ENCODE peak calls at places on chromosome 7, in six cellular contexts. M is GM03348, B is occipital lobe, J is T-cell, Z is putamen, S is NCI-H2029 treated with DMSO at 0.1 percent for 48 hours. I is an unnamed sample.

GRCh38 chr7:17304926-17305325 is 6.5 kb downstream of the AHR start:
- DNase-seq in B (no peak), S (no peak), M (peak; percentile 16), J (no peak), Z (no peak), I (no peak)

GRCh38 chr7:150875791-150876190 is 23.5 kb downstream of the AOC1 start:
- DNase-seq in J (no peak), B (no peak), Z (no peak), S (no peak), M (no peak), I (no peak)

GRCh38 chr7:90383422-90383821 is 19.8 kb upstream of the CLDN12 start:
- DNase-seq in S (no peak), J (no peak), M (peak; percentile 16), Z (no peak), B (no peak), I (no peak)

GRCh38 chr7:36787933-36788378 is 63.7 kb upstream of the AOAH start:
- DNase-seq in B (no peak), Z (no peak), M (no peak), S (no peak), J (peak; percentile 29), I (no peak)

GRCh38 chr7:87316097-87316700 is 29.3 kb upstream of the CROT start:
- DNase-seq in B (no peak), J (no peak), M (no peak), S (no peak), Z (no peak), I (no peak)

GRCh38 chr7:35691827-35692307 is 3.1 kb downstream of the HERPUD2 start:
- DNase-seq in S (no peak), B (no peak), J (peak; percentile 36), M (no peak), Z (no peak), I (peak; percentile 16)

GRCh38 chr7:80373431-80374032 is 138.3 kb downstream of the GNAT3 start:
- DNase-seq in S (no peak), Z (no peak), B (no peak), J (no peak), M (no peak), I (no peak)

GRCh38 chr7:21476429-21476828 is 48.5 kb downstream of the SP4 start:
- DNase-seq in M (no peak), J (no peak), B (no peak), S (no peak), Z (no peak), I (no peak)

GRCh38 chr7:41733063-41733398 is 30.1 kb upstream of the INHBA start:
- DNase-seq in J (no peak), M (peak; percentile 33), B (no peak), S (no peak), Z (no peak), I (no peak)

GRCh38 chr7:20030417-20030816 is 186.8 kb downstream of the MACC1 start:
- DNase-seq in M (no peak), Z (no peak), S (no peak), J (no peak), B (no peak), I (no peak)

GRCh38 chr7:36216063-36216684 is 63.1 kb downstream of the EEPD1 start:
- DNase-seq in M (peak; percentile 66), S (no peak), Z (no peak), B (no peak), J (no peak), I (no peak)

GRCh38 chr7:143958781-143959180 is 4.1 kb downstream of the OR2F1 start:
- DNase-seq in S (no peak), Z (no peak), M (no peak), B (no peak), J (no peak), I (no peak)

GRCh38 chr7:135575296-135575695 is 17.6 kb downstream of the NUP205 start:
- DNase-seq in J (no peak), B (no peak), S (no peak), M (no peak), Z (no peak), I (no peak)

GRCh38 chr7:130365511-130366441 is 14.5 kb upstream of the CPA1 start:
- DNase-seq in S (peak; percentile 97), M (peak; percentile 77), Z (no peak), B (no peak), J (no peak), I (no peak)

GRCh38 chr7:65946895-65947294 is 35.1 kb downstream of the GUSB start:
- DNase-seq in B (no peak), Z (no peak), S (no peak), M (no peak), J (no peak), I (no peak)

GRCh38 chr7:1846331-1847065 is 176.4 kb downstream of the ELFN1 start:
- DNase-seq in S (no peak), B (no peak), Z (no peak), M (no peak), J (no peak), I (no peak)

GRCh38 chr7:31747553-31747952 is 60.5 kb downstream of the PPP1R17 start:
- DNase-seq in B (no peak), Z (no peak), M (no peak), J (no peak), S (no peak), I (no peak)

GRCh38 chr7:17556247-17556646 is 257.8 kb downstream of the AHR start:
- DNase-seq in J (no peak), S (no peak), M (no peak), Z (no peak), B (no peak), I (no peak)

GRCh38 chr7:157807510-157807909 is 470.7 kb downstream of the DNAJB6 start:
- DNase-seq in Z (no peak), M (no peak), J (no peak), B (no peak), S (no peak), I (no peak)

GRCh38 chr7:93823621-93824020 is 66.9 kb downstream of the TFPI2 start:
- DNase-seq in M (no peak), Z (no peak), J (no peak), S (no peak), B (no peak), I (no peak)

GRCh38 chr7:91683823-91684222 is 196.7 kb downstream of the MTERF1 start:
- DNase-seq in Z (no peak), M (peak; percentile 29), J (no peak), B (no peak), S (peak; percentile 39), I (no peak)

GRCh38 chr7:30012757-30013156 is 13.7 kb downstream of the FKBP14 start:
- DNase-seq in M (no peak), Z (no peak), S (no peak), B (no peak), J (no peak), I (no peak)

GRCh38 chr7:141840708-141841107 is 577 bp downstream of the PRSS37 start:
- DNase-seq in Z (no peak), B (no peak), J (no peak), S (no peak), M (no peak), I (no peak)

GRCh38 chr7:132328760-132329159 is 247.5 kb downstream of the PLXNA4 start:
- DNase-seq in Z (no peak), S (no peak), J (no peak), B (no peak), M (no peak), I (no peak)

GRCh38 chr7:2633538-2634264 is 1.9 kb downstream of the TTYH3 start:
- DNase-seq in B (peak; percentile 73), S (no peak), Z (no peak), M (peak; percentile 93), J (no peak), I (no peak)

GRCh38 chr7:108091461-108091831 is 38.7 kb downstream of the LAMB4 start:
- DNase-seq in B (no peak), J (no peak), M (no peak), Z (no peak), S (peak; percentile 66), I (no peak)

GRCh38 chr7:47439181-47439667 is 142.7 kb downstream of the TNS3 start:
- DNase-seq in M (no peak), B (no peak), Z (no peak), J (no peak), S (no peak), I (no peak)

GRCh38 chr7:152338553-152338952 is 97.2 kb downstream of the KMT2C start:
- DNase-seq in Z (no peak), J (no peak), M (no peak), S (no peak), B (no peak), I (no peak)

GRCh38 chr7:47227762-47228177 is 354.1 kb downstream of the TNS3 start:
- DNase-seq in S (no peak), M (peak; percentile 83), Z (no peak), B (no peak), J (no peak), I (no peak)

GRCh38 chr7:34672430-34672829 is 14.4 kb downstream of the NPSR1 start:
- DNase-seq in M (peak; percentile 45), B (no peak), J (no peak), Z (no peak), S (no peak), I (no peak)

GRCh38 chr7:128777156-128778123 is 1.8 kb upstream of the OPN1SW start:
- DNase-seq in M (no peak), Z (no peak), S (no peak), B (no peak), J (no peak), I (no peak)

GRCh38 chr7:135428011-135428410 is 81.9 kb downstream of the CNOT4 start:
- DNase-seq in B (no peak), M (no peak), Z (no peak), S (no peak), J (no peak), I (no peak)

GRCh38 chr7:152859781-152860191 is 100.2 kb downstream of the ACTR3B start:
- DNase-seq in M (peak; percentile 26), J (no peak), S (no peak), Z (no peak), B (no peak), I (no peak)

GRCh38 chr7:128890306-128891109 is 20.0 kb downstream of the KCP start:
- DNase-seq in Z (no peak), B (no peak), M (no peak), S (no peak), J (no peak), I (no peak)

GRCh38 chr7:131111081-131111576 is 216.5 kb upstream of the MKLN1 start:
- DNase-seq in J (peak; percentile 21), Z (peak; percentile 37), B (no peak), S (no peak), M (peak; percentile 64), I (no peak)

GRCh38 chr7:156819733-156820295 is 73.2 kb downstream of the LMBR1 start:
- DNase-seq in S (no peak), B (no peak), J (no peak), Z (no peak), M (no peak), I (no peak)